ENCODE peak calls at places on chromosomes 3 and 15, in five cellular contexts. E, L, Z, V and H are unnamed samples. For H3K36me3, the result is how much of the 10 kb centered on the place peaks cover.

GRCh38 chr3:107407355-107407754 is 30.1 kb downstream of the CCDC54 start:
- DNase-seq in E (no peak), L (no peak), Z (no peak), V (no peak), H (no peak)

GRCh38 chr3:110933786-110934415 is 137.7 kb upstream of the NECTIN3 start:
- DNase-seq in E (no peak), L (no peak), Z (no peak), V (no peak), H (no peak)

GRCh38 chr15:71476823-71477222 is 333.5 kb upstream of the NR2E3 start:
- DNase-seq in E (no peak), L (no peak), Z (no peak), V (no peak), H (no peak)

GRCh38 chr3:113300596-113300995 is 89.2 kb downstream of the BOC start:
- DNase-seq in E (no peak), L (no peak), Z (no peak), V (no peak), H (no peak)

GRCh38 chr15:77810180-77810579 is 177.5 kb upstream of the LINGO1 start:
- DNase-seq in E (no peak), L (peak), Z (no peak), V (no peak), H (peak)

GRCh38 chr15:92163641-92164040 is 230.0 kb upstream of the ST8SIA2 start:
- DNase-seq in E (no peak), L (no peak), Z (peak), V (no peak), H (no peak)

GRCh38 chr3:48918388-48919214 is at the start of gene ARIH2:
- DNase-seq in E (peak), L (peak), Z (peak), V (peak), H (peak)

GRCh38 chr3:127739347-127740135 is 66.8 kb downstream of the ABTB1 start:
- DNase-seq in E (no peak), L (no peak), Z (no peak), V (no peak), H (no peak)

GRCh38 chr15:52078197-52078875 is 34.2 kb downstream of the BCL2L10 start:
- DNase-seq in E (no peak), L (no peak), Z (no peak), V (no peak), H (no peak)

GRCh38 chr15:30791239-30791638 is 112.5 kb upstream of the FAN1 start:
- DNase-seq in E (no peak), L (peak), Z (peak), V (no peak), H (no peak)

GRCh38 chr15:68782589-68783161 is 38.0 kb downstream of the ANP32A start:
- DNase-seq in E (no peak), L (peak), Z (no peak), V (no peak), H (no peak)

GRCh38 chr15:89095556-89095955 is 7.3 kb downstream of the ABHD2 start:
- DNase-seq in E (no peak), L (no peak), Z (no peak), V (no peak), H (no peak)

GRCh38 chr3:50624634-50625033 is 7.7 kb downstream of the MAPKAPK3 start:
- DNase-seq in E (no peak), L (no peak), Z (peak), V (no peak), H (no peak)

GRCh38 chr3:37904614-37905047 is 43.0 kb downstream of the CTDSPL start:
- DNase-seq in E (no peak), L (no peak), Z (peak), V (no peak), H (no peak)

GRCh38 chr3:64975138-64975537 is 287.3 kb upstream of the ADAMTS9 start:
- DNase-seq in E (no peak), L (no peak), Z (no peak), V (no peak), H (no peak)

GRCh38 chr15:39961051-39961450 is 27.1 kb downstream of the EIF2AK4 start:
- DNase-seq in E (no peak), L (no peak), Z (no peak), V (no peak), H (no peak)

GRCh38 chr15:39963806-39964205 is 29.9 kb downstream of the EIF2AK4 start:
- DNase-seq in E (no peak), L (no peak), Z (no peak), V (no peak), H (no peak)

GRCh38 chr15:39957481-39957880 is 23.6 kb downstream of the EIF2AK4 start:
- DNase-seq in E (no peak), L (no peak), Z (no peak), V (no peak), H (no peak)

GRCh38 chr15:39959411-39959810 is 25.5 kb downstream of the EIF2AK4 start:
- DNase-seq in E (no peak), L (no peak), Z (no peak), V (no peak), H (no peak)

DNA sequence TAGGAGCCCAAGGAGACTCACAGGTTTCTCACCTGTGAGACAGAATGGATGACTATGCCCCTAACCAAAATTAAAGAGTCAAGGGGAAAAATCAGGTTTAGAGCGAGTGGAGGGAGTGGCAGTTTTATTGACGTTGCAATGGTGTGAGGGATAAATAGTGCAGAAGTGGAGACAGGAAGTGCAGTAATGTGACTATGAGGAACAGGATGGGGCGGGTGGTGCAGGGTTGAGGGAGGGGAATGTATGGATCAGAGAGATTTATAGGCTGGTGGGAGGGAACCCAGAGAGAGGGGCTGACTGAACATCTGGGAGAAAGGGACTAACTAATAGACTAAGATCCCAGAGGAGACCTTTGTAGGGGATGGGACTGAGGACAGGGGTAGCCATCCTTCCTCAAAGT is 26.5 kb downstream of the EIF2AK4 start:
- DNase-seq in E (no peak), L (no peak), Z (no peak), V (no peak), H (no peak)
- H3K36me3 ChIP-seq in E (half or more), L (under half), Z (under half), V (under half), H (under half)

GRCh38 chr15:50876260-50876988 is 32.1 kb upstream of the AP4E1 start:
- DNase-seq in E (no peak), L (no peak), Z (no peak), V (no peak), H (no peak)

GRCh38 chr15:50872832-50873231 is 35.7 kb upstream of the AP4E1 start:
- DNase-seq in E (no peak), L (no peak), Z (no peak), V (no peak), H (no peak)

GRCh38 chr15:50876989-50877360 is 31.5 kb upstream of the AP4E1 start:
- DNase-seq in E (peak), L (peak), Z (peak), V (peak), H (peak)

GRCh38 chr15:50871832-50872231 is 36.7 kb upstream of the AP4E1 start:
- DNase-seq in E (no peak), L (no peak), Z (no peak), V (no peak), H (no peak)

GRCh38 chr15:50873935-50874353 is 34.5 kb upstream of the AP4E1 start:
- DNase-seq in E (no peak), L (no peak), Z (peak), V (no peak), H (no peak)
- H3K36me3 ChIP-seq in E (under half), L (under half), Z (under half), V (under half), H (under half)

GRCh38 chr15:80578206-80578595 is 116.9 kb upstream of the ABHD17C start:
- DNase-seq in E (no peak), L (no peak), Z (no peak), V (no peak), H (no peak)

GRCh38 chr15:80579611-80580010 is 115.5 kb upstream of the ABHD17C start:
- DNase-seq in E (no peak), L (no peak), Z (no peak), V (no peak), H (no peak)

GRCh38 chr15:80576519-80577090 is 118.5 kb upstream of the ABHD17C start:
- DNase-seq in E (no peak), L (no peak), Z (no peak), V (no peak), H (no peak)

GRCh38 chr15:80578871-80579270 is 116.2 kb upstream of the ABHD17C start:
- DNase-seq in E (no peak), L (no peak), Z (no peak), V (no peak), H (no peak)

GRCh38 chr15:80577552-80578205 is 117.4 kb upstream of the ABHD17C start:
- DNase-seq in E (no peak), L (no peak), Z (no peak), V (no peak), H (no peak)
- H3K36me3 ChIP-seq in E (under half), L (under half), Z (under half), V (under half), H (under half)

DNA sequence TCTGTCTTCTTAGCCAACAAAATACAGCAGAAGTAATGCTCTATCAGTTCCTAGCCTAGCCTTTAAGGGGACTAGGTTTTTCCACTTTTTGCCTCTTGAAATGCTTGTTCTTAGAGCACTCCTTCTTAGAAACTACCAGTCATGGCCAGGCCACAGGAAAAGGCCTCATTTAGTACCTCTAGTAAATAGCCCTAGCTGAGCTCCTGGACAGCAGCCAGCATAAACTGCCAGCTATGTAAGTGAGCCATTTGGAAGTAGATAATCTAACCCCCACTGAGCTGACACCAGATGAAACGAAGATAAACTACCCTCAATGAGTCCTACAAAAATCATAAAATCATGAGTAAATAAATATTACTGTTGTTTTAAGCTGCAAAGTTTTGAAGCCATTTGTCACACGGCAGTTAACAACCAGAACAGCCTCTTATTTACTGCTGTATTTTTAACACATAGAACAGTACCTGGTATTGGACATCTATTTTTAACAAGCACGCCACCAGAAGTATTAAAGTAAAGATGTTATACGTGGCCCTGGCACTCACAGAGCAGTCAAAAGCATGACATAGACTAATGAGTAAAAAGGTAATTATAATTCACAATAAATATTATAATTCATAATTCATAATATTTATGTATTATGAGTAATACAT is 12.0 kb downstream of the TBC1D5 start:
- DNase-seq in E (no peak), L (no peak), Z (peak), V (no peak), H (peak)
- H3K36me3 ChIP-seq in E (under half), L (under half), Z (under half), V (under half), H (under half)